ENCODE peak calls at places on chromosomes 3 and 15, in four cellular contexts. W is GM23248, I is cardiac fibroblast, P is astrocyte of the spinal cord. Q is an unnamed sample.
A peak's percentile ranks its signal among the peaks of the same experiment; 100 is the strongest.

GRCh38 chr3:182327196-182327681 is 466.1 kb upstream of the ATP11B start:
- DNase-seq in W (no peak), I (no peak), P (peak; percentile 79), Q (no peak)

GRCh38 chr3:58575986-58576652 is 1.1 kb downstream of the FAM107A start:
- DNase-seq in W (peak; percentile 10), I (peak; percentile 53), P (no peak), Q (no peak)

GRCh38 chr3:154428369-154429206 is 1.4 kb downstream of the GPR149 start:
- DNase-seq in W (peak; percentile 5), I (no peak), P (no peak), Q (no peak)

GRCh38 chr3:46482632-46483311 is 15.0 kb upstream of the RTP3 start:
- DNase-seq in W (peak; percentile 76), I (peak; percentile 51), P (peak; percentile 72), Q (no peak)

GRCh38 chr3:117995795-117996194 is 1038.9 kb downstream of the IGSF11 start:
- DNase-seq in W (peak; percentile 24), I (no peak), P (no peak), Q (no peak)

GRCh38 chr3:178170698-178171535 is 365.3 kb upstream of the KCNMB2 start:
- DNase-seq in W (peak; percentile 64), I (peak; percentile 93), P (peak; percentile 91), Q (no peak)

GRCh38 chr15:92117301-92117731 is 263.8 kb downstream of the SLCO3A1 start:
- DNase-seq in W (peak; percentile 31), I (peak; percentile 74), P (no peak), Q (no peak)

GRCh38 chr3:9552252-9552999 is 1.2 kb downstream of the LHFPL4 start:
- DNase-seq in W (peak; percentile 58), I (peak; percentile 58), P (peak; percentile 46), Q (no peak)

GRCh38 chr3:173945801-173946200 is 548.3 kb downstream of the NLGN1 start:
- DNase-seq in W (no peak), I (no peak), P (no peak), Q (no peak)

GRCh38 chr3:15267502-15267901 is 61.5 kb downstream of the CAPN7 start:
- DNase-seq in W (no peak), I (no peak), P (no peak), Q (no peak)

GRCh38 chr3:197026481-197026866 is 3.1 kb downstream of the MELTF start:
- DNase-seq in W (no peak), I (no peak), P (no peak), Q (no peak)

GRCh38 chr3:119323401-119324107 is 29.4 kb downstream of the ARHGAP31 start:
- DNase-seq in W (no peak), I (no peak), P (no peak), Q (no peak)

GRCh38 chr3:65335587-65335986 is 647.8 kb upstream of the ADAMTS9 start:
- DNase-seq in W (no peak), I (no peak), P (no peak), Q (no peak)

GRCh38 chr3:31937225-31937624 is 43.8 kb downstream of the OSBPL10 start:
- DNase-seq in W (no peak), I (peak; percentile 17), P (no peak), Q (no peak)

GRCh38 chr3:10547841-10548783 is 42.7 kb upstream of the ATP2B2 start:
- DNase-seq in W (no peak), I (no peak), P (no peak), Q (no peak)

GRCh38 chr15:89419370-89419984 is 76.9 kb downstream of the RHCG start:
- DNase-seq in W (peak; percentile 63), I (peak; percentile 44), P (no peak), Q (no peak)

GRCh38 chr15:26967719-26968269 is 3.2 kb upstream of the GABRG3 start:
- DNase-seq in W (peak; percentile 14), I (no peak), P (peak; percentile 20), Q (no peak)

GRCh38 chr3:177460100-177460499 is 262.8 kb upstream of the TBL1XR1 start:
- DNase-seq in W (no peak), I (no peak), P (no peak), Q (no peak)

GRCh38 chr3:16849240-16849639 is 35.5 kb upstream of the PLCL2 start:
- DNase-seq in W (no peak), I (peak; percentile 53), P (peak; percentile 62), Q (peak; percentile 43)

GRCh38 chr3:120144267-120144666 is 50.0 kb upstream of the GSK3B start:
- DNase-seq in W (no peak), I (peak; percentile 41), P (peak; percentile 20), Q (no peak)

DNA sequence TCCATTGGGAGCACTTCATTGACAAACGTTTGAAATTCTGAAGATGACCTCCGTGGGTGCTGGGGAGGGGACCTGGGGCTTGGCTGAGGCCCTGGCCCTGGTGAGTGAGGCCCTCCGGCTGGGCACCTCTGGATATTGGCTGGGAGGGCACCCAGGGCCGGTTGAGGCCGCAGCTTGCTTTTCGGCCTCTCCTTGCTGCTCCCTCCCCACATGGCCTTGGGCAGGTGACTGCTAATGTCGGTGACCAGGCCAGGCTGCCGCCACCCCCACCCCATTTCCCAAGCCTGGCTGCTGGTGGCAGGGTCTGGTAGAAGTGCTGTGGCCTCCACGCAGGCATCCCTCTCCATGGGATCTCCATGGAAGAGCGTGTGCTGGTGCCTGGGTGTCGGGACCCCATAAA is 39.5 kb downstream of the TM2D3 start:
- DNase-seq in W (no peak), I (no peak), P (no peak), Q (no peak)
- H3K4me3 ChIP-seq in W (no peak overlapping the region), I (no peak overlapping the region), P (no peak overlapping the region), Q (no peak overlapping the region)

GRCh38 chr15:35986072-35986666 is 440.2 kb upstream of the DPH6 start:
- DNase-seq in W (no peak), I (peak; percentile 52), P (no peak), Q (no peak)
- H3K4me3 ChIP-seq in W (no peak overlapping the region), I (no peak overlapping the region), P (no peak overlapping the region), Q (no peak overlapping the region)

GRCh38 chr15:101206173-101206572 is 45.7 kb downstream of the CHSY1 start:
- DNase-seq in W (peak; percentile 83), I (peak; percentile 55), P (peak; percentile 77), Q (no peak)
- H3K4me3 ChIP-seq in W (no peak overlapping the region), I (no peak overlapping the region), P (no peak overlapping the region), Q (no peak overlapping the region)

GRCh38 chr15:67256051-67256450 is 1.5 kb downstream of the IQCH start:
- DNase-seq in W (no peak), I (no peak), P (no peak), Q (no peak)

GRCh38 chr15:67253517-67254237 is 784 bp downstream of the AAGAB start:
- DNase-seq in W (peak; percentile 58), I (peak; percentile 28), P (peak; percentile 32), Q (no peak)

GRCh38 chr15:67251318-67251717 is 3.1 kb downstream of the AAGAB start:
- DNase-seq in W (no peak), I (no peak), P (no peak), Q (no peak)

GRCh38 chr15:67254238-67255175 is at the start of the genes AAGAB and IQCH:
- DNase-seq in W (peak; percentile 99), I (peak; percentile 99), P (peak; percentile 98), Q (peak; percentile 96)

DNA sequence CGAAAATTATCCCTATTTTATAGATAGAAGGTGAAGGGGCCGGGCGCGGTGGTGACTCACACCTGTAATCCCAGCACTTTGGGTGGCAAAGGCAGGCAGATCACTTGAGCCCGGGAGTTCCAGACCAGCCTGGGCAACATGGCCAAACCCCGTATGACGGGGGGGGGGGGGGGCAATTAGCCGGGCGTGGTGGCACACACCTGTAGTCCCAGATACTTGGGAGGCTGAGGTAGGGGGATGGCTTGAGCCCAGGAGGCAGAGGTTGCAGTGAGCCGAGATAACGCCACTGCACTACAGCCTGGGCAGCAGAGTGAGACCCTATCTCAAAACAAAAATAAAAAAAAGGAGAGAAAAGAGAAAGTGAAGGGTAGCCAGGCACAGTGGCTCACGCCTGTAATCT is 1.4 kb downstream of the AAGAB start:
- DNase-seq in W (no peak), I (no peak), P (no peak), Q (no peak)
- H3K4me3 ChIP-seq in W (peak overlapping the region; percentile 99), I (peak overlapping the region; percentile 97), P (peak overlapping the region; percentile 93), Q (peak overlapping the region; percentile 81)

GRCh38 chr15:73922186-73923151 is 3.8 kb upstream of the LOXL1 start:
- DNase-seq in W (peak; percentile 84), I (peak; percentile 89), P (peak; percentile 55), Q (no peak)
- H3K4me3 ChIP-seq in W (peak overlapping the region; percentile 54), I (peak overlapping the region; percentile 7), P (peak overlapping the region; percentile 3), Q (no peak overlapping the region)

GRCh38 chr15:81071130-81071529 is 62.9 kb upstream of the CFAP161 start:
- DNase-seq in W (peak; percentile 66), I (peak; percentile 51), P (peak; percentile 47), Q (no peak)
- H3K4me3 ChIP-seq in W (no peak overlapping the region), I (no peak overlapping the region), P (no peak overlapping the region), Q (no peak overlapping the region)

DNA sequence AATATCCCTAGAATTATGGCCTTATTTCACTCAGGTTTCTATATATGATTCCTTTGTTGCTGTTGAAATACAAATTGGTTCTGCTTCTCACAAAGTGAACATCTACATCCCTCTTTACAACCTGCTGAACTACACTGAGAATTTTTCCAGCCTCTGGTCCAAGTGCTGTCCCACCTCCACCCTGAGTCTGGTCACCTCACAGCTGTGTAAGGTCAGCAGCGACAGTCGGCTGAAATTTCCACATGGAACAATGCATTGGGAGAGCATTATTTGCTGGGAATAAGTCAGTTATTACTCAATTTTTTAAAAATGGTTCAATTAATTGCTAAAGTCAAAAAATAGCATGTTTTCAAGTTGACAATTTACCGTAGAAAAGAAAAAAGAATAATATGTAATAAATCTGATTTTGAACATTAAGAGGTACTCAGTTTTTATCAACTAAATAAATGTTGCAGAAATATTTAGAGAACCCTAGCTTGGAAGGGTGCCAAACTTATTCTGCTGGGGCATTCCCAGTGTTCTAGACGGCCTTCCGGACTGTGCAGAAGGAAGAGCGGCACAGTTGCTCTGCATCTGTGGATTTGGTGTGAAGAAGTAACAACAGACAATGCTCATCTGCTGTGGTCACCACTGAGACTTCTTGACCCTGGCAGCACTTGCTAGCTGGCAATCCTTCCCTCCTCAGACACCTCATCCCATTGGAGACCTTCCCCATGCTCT is 1.8 kb downstream of the HCLS1 start:
- DNase-seq in W (no peak), I (no peak), P (no peak), Q (no peak)
- H3K4me3 ChIP-seq in W (no peak overlapping the region), I (no peak overlapping the region), P (no peak overlapping the region), Q (peak overlapping the region; percentile 74)